ENCODE peak calls at places on chromosomes 7 and 10, in eight cellular contexts. A is endothelial cell, U is progenitor cell of endocrine pancreas, M is H1, L is left ventricle myocardium inferior, F is GM12865, X is endothelial cell of umbilical vein, R is kidney epithelial cell. H is an unnamed sample.
A peak's percentile ranks its signal among the peaks of the same experiment; 100 is the strongest.

GRCh38 chr7:103140684-103141083 is 8.2 kb downstream of the NAPEPLD start:
- DNase-seq in A (no peak), U (no peak), M (no peak), L (no peak), F (no peak), X (no peak), R (no peak), H (no peak)

GRCh38 chr7:134593530-134594392 is 44.9 kb downstream of the AKR1B15 start:
- DNase-seq in A (no peak), U (no peak), M (no peak), L (peak; percentile 76), F (no peak), X (peak; percentile 94), R (no peak), H (no peak)

GRCh38 chr10:34343764-34344163 is 471.3 kb downstream of the PARD3 start:
- DNase-seq in A (no peak), U (no peak), M (no peak), L (no peak), F (no peak), X (peak; percentile 43), R (no peak), H (no peak)

GRCh38 chr7:157887400-157887799 is 550.6 kb downstream of the DNAJB6 start:
- DNase-seq in A (no peak), U (no peak), M (no peak), L (no peak), F (no peak), X (no peak), R (no peak), H (no peak)

GRCh38 chr10:123009105-123009805 is 449 bp downstream of the ACADSB start:
- DNase-seq in A (peak; percentile 27), U (no peak), M (no peak), L (peak; percentile 21), F (peak; percentile 8), X (peak; percentile 19), R (no peak), H (peak; percentile 21)

GRCh38 chr7:142632291-142633134 is 116.8 kb upstream of the PRSS1 start:
- DNase-seq in A (peak; percentile 73), U (peak; percentile 58), M (peak; percentile 43), L (no peak), F (peak; percentile 78), X (peak; percentile 74), R (no peak), H (peak; percentile 65)

GRCh38 chr7:143384741-143385631 is 3.8 kb downstream of the ZYX start:
- DNase-seq in A (no peak), U (no peak), M (no peak), L (no peak), F (no peak), X (no peak), R (no peak), H (no peak)

GRCh38 chr7:111437736-111438135 is 124.6 kb downstream of the IMMP2L start:
- DNase-seq in A (no peak), U (no peak), M (no peak), L (no peak), F (no peak), X (peak; percentile 5), R (no peak), H (no peak)

GRCh38 chr7:47358944-47359588 is 222.8 kb downstream of the TNS3 start:
- DNase-seq in A (no peak), U (no peak), M (no peak), L (no peak), F (no peak), X (no peak), R (no peak), H (no peak)

GRCh38 chr7:107148721-107149120 is 20.1 kb upstream of the HBP1 start:
- DNase-seq in A (no peak), U (no peak), M (no peak), L (no peak), F (no peak), X (no peak), R (no peak), H (no peak)

GRCh38 chr10:118241229-118242137 is 100.6 kb downstream of the FAM204A start:
- DNase-seq in A (peak; percentile 80), U (peak; percentile 73), M (peak; percentile 60), L (peak; percentile 73), F (peak; percentile 73), X (peak; percentile 74), R (peak; percentile 37), H (peak; percentile 79)

GRCh38 chr10:70354566-70355233 is 27.7 kb downstream of the LRRC20 start:
- DNase-seq in A (no peak), U (no peak), M (no peak), L (no peak), F (peak; percentile 61), X (no peak), R (no peak), H (no peak)

GRCh38 chr7:27714831-27715444 is 25.0 kb upstream of the TAX1BP1 start:
- DNase-seq in A (no peak), U (no peak), M (no peak), L (no peak), F (no peak), X (peak; percentile 96), R (no peak), H (no peak)
- TF ChIP-seq CTCF in A (no peak), U (no peak), M (no peak), L (no peak), F (no peak), X (no peak), R (no peak), H (no peak)

DNA sequence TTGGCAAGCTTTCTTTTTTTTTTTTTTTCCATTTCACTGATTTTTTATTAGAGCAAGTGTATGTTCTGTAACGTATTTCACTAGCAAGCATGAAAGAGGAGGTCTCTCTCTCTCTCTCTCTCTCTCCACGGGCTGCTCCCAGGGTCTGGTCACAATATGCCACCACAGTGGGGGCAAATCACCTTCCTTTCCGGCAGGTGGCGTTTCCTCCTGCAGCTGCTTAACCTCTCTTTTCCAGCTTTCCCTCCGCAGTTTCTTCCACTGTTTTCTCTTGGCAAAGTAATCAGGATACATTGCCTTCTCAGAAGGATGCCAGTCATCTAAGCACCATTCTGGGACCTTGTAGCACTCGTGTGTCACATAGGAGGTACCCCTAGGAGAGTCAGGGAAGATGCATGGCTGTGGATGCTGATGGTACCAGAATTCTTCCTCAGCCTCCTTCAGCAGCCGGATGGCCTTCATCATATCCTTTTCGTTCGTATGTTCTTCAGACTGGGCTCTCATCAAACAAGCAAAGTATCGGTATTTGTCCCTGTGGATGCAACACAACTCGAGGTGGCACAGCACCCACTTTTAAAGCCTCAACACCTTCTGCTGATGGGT is 197.3 kb upstream of the PODXL start:
- DNase-seq in A (peak; percentile 32), U (peak; percentile 21), M (peak; percentile 21), L (no peak), F (no peak), X (peak; percentile 5), R (no peak), H (no peak)
- TF ChIP-seq CTCF in A (peak; percentile 48), U (peak; percentile 60), M (peak; percentile 65), L (peak; percentile 31), F (no peak), X (peak; percentile 12), R (peak; percentile 44), H (no peak)

DNA sequence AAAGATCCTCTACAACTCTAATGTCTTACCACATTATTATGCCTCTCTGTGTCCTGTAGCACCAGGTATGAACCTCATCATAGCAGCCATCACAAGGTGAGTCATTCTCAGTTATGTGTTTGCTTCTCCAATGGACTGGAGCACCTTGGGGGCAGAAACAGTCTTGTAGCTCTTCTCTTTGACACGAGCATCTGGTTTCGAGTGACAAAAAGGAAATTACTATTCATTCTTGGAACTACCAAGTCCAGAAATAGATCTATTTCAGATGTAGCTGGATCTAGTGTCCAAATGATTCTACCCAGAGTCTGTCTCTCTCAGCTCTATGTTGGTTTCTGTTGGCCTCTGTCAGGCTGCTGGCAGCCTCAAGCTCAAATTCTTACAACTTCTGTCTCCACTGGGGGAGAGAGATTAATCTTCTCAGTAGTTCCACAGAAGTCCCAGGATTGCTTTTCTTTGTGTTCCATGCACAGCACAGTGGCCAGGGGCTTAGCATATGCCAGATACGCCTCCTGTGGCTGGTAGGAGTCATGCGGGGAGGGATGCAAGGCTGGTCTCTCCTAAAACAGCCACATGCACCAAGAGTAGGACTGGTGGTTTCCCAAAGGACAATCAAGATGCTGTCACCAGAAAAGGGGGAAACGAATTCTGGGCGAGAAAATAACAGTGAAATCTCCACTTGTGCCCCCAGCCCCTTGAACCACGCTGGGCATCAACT is 37.2 kb upstream of the PAPSS2 start:
- DNase-seq in A (no peak), U (no peak), M (no peak), L (no peak), F (peak; percentile 75), X (no peak), R (no peak), H (no peak)
- TF ChIP-seq CTCF in A (no peak), U (peak; percentile 7), M (peak; percentile 32), L (no peak), F (peak; percentile 40), X (no peak), R (no peak), H (no peak)

DNA sequence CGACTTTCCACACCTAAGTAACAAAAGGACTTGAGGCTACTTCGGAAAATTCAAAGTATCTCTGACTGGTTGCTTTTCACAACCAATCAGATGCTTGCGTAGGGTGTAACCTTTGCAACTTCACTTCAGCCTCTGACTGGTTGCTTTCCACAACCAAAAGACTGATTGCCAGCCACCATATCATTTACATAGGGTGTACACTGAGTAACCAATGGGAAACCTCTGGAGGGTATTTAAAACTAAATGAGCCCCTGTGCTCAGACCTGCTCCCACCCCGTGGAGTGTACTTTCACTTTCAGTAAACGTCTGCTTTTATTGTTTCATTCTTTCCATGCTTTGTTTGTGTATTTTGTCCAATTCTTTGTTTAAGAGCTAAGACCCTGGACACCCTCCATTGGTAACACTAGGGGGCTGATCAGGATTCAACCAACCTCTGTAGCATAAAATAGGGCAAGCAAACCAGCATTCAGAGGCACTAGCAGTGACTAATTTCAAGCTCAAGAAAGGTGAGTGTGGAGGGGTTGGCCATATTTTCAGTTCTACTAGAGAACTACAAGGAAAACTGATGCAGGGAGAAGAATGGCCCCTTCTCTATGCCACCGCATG is 390.8 kb downstream of the POM121L12 start:
- DNase-seq in A (no peak), U (no peak), M (no peak), L (no peak), F (no peak), X (no peak), R (no peak), H (no peak)
- TF ChIP-seq CTCF in A (no peak), U (no peak), M (no peak), L (no peak), F (no peak), X (no peak), R (no peak), H (no peak)

DNA sequence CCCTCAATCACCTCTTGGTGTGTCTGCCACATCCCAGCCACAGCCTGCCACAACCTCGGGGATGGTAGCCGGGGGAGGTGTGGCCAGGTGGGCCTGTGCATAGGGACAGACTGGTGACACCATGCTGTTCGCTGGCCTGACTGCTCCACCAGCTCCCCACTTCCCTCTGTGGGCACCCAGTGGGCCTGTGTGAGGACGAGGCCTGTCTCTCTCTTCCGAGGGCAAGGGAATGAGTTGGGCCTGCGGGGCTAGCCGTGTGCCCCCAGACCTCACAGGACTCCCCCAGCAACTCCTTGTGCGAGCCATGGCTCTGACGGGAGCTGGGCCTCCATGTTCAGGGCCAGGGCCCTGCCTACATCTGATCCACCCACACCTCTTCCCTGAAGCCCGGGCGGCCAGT is 40.5 kb downstream of the PWWP2B start:
- DNase-seq in A (no peak), U (no peak), M (no peak), L (no peak), F (no peak), X (no peak), R (no peak), H (no peak)
- TF ChIP-seq CTCF in A (no peak), U (no peak), M (no peak), L (no peak), F (no peak), X (no peak), R (no peak), H (no peak)